ENCODE peak calls at places on chromosomes 2 and 18, in nine cellular contexts. One of them, this sample, is unnamed.

GRCh38 chr2:63735931-63736820 is 105.5 kb upstream of the UGP2 start:
- DNase-seq in adrenal gland: no peak
- DNase-seq in H1: no peak
- DNase-seq in stomach: no peak
- DNase-seq in suprapubic skin: no peak
- DNase-seq in GM12878: no peak
- DNase-seq in heart left ventricle: no peak
- DNase-seq in A549: no peak
- DNase-seq in uterus: no peak
- DNase-seq in this sample: no peak

GRCh38 chr18:27863780-27864430 is 313.0 kb downstream of the CDH2 start:
- DNase-seq in adrenal gland: no peak
- DNase-seq in H1: no peak
- DNase-seq in stomach: no peak
- DNase-seq in suprapubic skin: no peak
- DNase-seq in GM12878: no peak
- DNase-seq in heart left ventricle: peak
- DNase-seq in A549: no peak
- DNase-seq in uterus: no peak
- DNase-seq in this sample: no peak

GRCh38 chr2:9212661-9213411 is 6.2 kb downstream of the ASAP2 start:
- DNase-seq in adrenal gland: no peak
- DNase-seq in H1: no peak
- DNase-seq in stomach: peak
- DNase-seq in suprapubic skin: no peak
- DNase-seq in GM12878: no peak
- DNase-seq in heart left ventricle: no peak
- DNase-seq in A549: no peak
- DNase-seq in uterus: no peak
- DNase-seq in this sample: no peak

GRCh38 chr2:176854062-176854461 is 358.5 kb upstream of the HNRNPA3 start:
- DNase-seq in adrenal gland: no peak
- DNase-seq in H1: no peak
- DNase-seq in stomach: no peak
- DNase-seq in suprapubic skin: no peak
- DNase-seq in GM12878: no peak
- DNase-seq in heart left ventricle: no peak
- DNase-seq in A549: no peak
- DNase-seq in uterus: no peak
- DNase-seq in this sample: no peak

GRCh38 chr2:40606862-40607261 is 155.0 kb upstream of the SLC8A1 start:
- DNase-seq in adrenal gland: no peak
- DNase-seq in H1: no peak
- DNase-seq in stomach: no peak
- DNase-seq in suprapubic skin: no peak
- DNase-seq in GM12878: no peak
- DNase-seq in heart left ventricle: no peak
- DNase-seq in A549: no peak
- DNase-seq in uterus: no peak
- DNase-seq in this sample: no peak

GRCh38 chr2:206456078-206456769 is 12.9 kb downstream of the ADAM23 start:
- DNase-seq in adrenal gland: no peak
- DNase-seq in H1: no peak
- DNase-seq in stomach: no peak
- DNase-seq in suprapubic skin: no peak
- DNase-seq in GM12878: no peak
- DNase-seq in heart left ventricle: no peak
- DNase-seq in A549: no peak
- DNase-seq in uterus: no peak
- DNase-seq in this sample: no peak

GRCh38 chr18:23629444-23629946 is 33.2 kb downstream of the ANKRD29 start:
- DNase-seq in adrenal gland: no peak
- DNase-seq in H1: no peak
- DNase-seq in stomach: peak
- DNase-seq in suprapubic skin: no peak
- DNase-seq in GM12878: peak
- DNase-seq in heart left ventricle: no peak
- DNase-seq in A549: peak
- DNase-seq in uterus: no peak
- DNase-seq in this sample: no peak

GRCh38 chr2:125560855-125561254 is 1095.1 kb upstream of the GYPC start:
- DNase-seq in adrenal gland: no peak
- DNase-seq in H1: no peak
- DNase-seq in stomach: no peak
- DNase-seq in suprapubic skin: no peak
- DNase-seq in GM12878: no peak
- DNase-seq in heart left ventricle: no peak
- DNase-seq in A549: no peak
- DNase-seq in uterus: no peak
- DNase-seq in this sample: no peak

GRCh38 chr2:62197609-62198236 is 1.8 kb downstream of the B3GNT2 start:
- DNase-seq in adrenal gland: peak
- DNase-seq in H1: no peak
- DNase-seq in stomach: peak
- DNase-seq in suprapubic skin: no peak
- DNase-seq in GM12878: no peak
- DNase-seq in heart left ventricle: peak
- DNase-seq in A549: peak
- DNase-seq in uterus: peak
- DNase-seq in this sample: peak

GRCh38 chr2:47037678-47038077 is 117.4 kb downstream of the STPG4 start:
- DNase-seq in adrenal gland: no peak
- DNase-seq in H1: no peak
- DNase-seq in stomach: no peak
- DNase-seq in suprapubic skin: no peak
- DNase-seq in GM12878: no peak
- DNase-seq in heart left ventricle: no peak
- DNase-seq in A549: no peak
- DNase-seq in uterus: no peak
- DNase-seq in this sample: no peak

GRCh38 chr2:26613241-26614204 is 27.6 kb downstream of the CIB4 start:
- DNase-seq in adrenal gland: no peak
- DNase-seq in H1: no peak
- DNase-seq in stomach: no peak
- DNase-seq in suprapubic skin: peak
- DNase-seq in GM12878: no peak
- DNase-seq in heart left ventricle: peak
- DNase-seq in A549: no peak
- DNase-seq in uterus: no peak
- DNase-seq in this sample: peak

GRCh38 chr2:191006997-191007604 is 6.9 kb downstream of the STAT1 start:
- DNase-seq in adrenal gland: no peak
- DNase-seq in H1: no peak
- DNase-seq in stomach: no peak
- DNase-seq in suprapubic skin: no peak
- DNase-seq in GM12878: no peak
- DNase-seq in heart left ventricle: no peak
- DNase-seq in A549: no peak
- DNase-seq in uterus: no peak
- DNase-seq in this sample: no peak

GRCh38 chr2:134845719-134846118 is 7.3 kb downstream of the ACMSD start:
- DNase-seq in adrenal gland: no peak
- DNase-seq in H1: no peak
- DNase-seq in stomach: no peak
- DNase-seq in suprapubic skin: no peak
- DNase-seq in GM12878: no peak
- DNase-seq in heart left ventricle: no peak
- DNase-seq in A549: no peak
- DNase-seq in uterus: no peak
- DNase-seq in this sample: no peak

GRCh38 chr18:74456409-74457042 is 582 bp downstream of the DIPK1C start:
- DNase-seq in adrenal gland: no peak
- DNase-seq in H1: no peak
- DNase-seq in stomach: no peak
- DNase-seq in suprapubic skin: no peak
- DNase-seq in GM12878: no peak
- DNase-seq in heart left ventricle: no peak
- DNase-seq in A549: no peak
- DNase-seq in uterus: no peak
- DNase-seq in this sample: no peak

GRCh38 chr2:20179179-20179754 is 45.7 kb downstream of the SDC1 start:
- DNase-seq in adrenal gland: no peak
- DNase-seq in H1: no peak
- DNase-seq in stomach: no peak
- DNase-seq in suprapubic skin: peak
- DNase-seq in GM12878: no peak
- DNase-seq in heart left ventricle: no peak
- DNase-seq in A549: no peak
- DNase-seq in uterus: no peak
- DNase-seq in this sample: peak

GRCh38 chr2:226803410-226803809 is 3.8 kb upstream of the IRS1 start:
- DNase-seq in adrenal gland: no peak
- DNase-seq in H1: no peak
- DNase-seq in stomach: no peak
- DNase-seq in suprapubic skin: no peak
- DNase-seq in GM12878: no peak
- DNase-seq in heart left ventricle: no peak
- DNase-seq in A549: no peak
- DNase-seq in uterus: no peak
- DNase-seq in this sample: no peak

GRCh38 chr2:226799976-226800940 is 638 bp upstream of the IRS1 start:
- DNase-seq in adrenal gland: peak
- DNase-seq in H1: no peak
- DNase-seq in stomach: peak
- DNase-seq in suprapubic skin: peak
- DNase-seq in GM12878: no peak
- DNase-seq in heart left ventricle: no peak
- DNase-seq in A549: no peak
- DNase-seq in uterus: no peak
- DNase-seq in this sample: no peak

GRCh38 chr2:226799211-226799975 is at the start of gene IRS1:
- DNase-seq in adrenal gland: peak
- DNase-seq in H1: no peak
- DNase-seq in stomach: peak
- DNase-seq in suprapubic skin: peak
- DNase-seq in GM12878: no peak
- DNase-seq in heart left ventricle: peak
- DNase-seq in A549: no peak
- DNase-seq in uterus: peak
- DNase-seq in this sample: peak

GRCh38 chr2:226802573-226802972 is 3.0 kb upstream of the IRS1 start:
- DNase-seq in adrenal gland: no peak
- DNase-seq in H1: no peak
- DNase-seq in stomach: no peak
- DNase-seq in suprapubic skin: no peak
- DNase-seq in GM12878: no peak
- DNase-seq in heart left ventricle: no peak
- DNase-seq in A549: no peak
- DNase-seq in uterus: no peak
- DNase-seq in this sample: no peak

DNA sequence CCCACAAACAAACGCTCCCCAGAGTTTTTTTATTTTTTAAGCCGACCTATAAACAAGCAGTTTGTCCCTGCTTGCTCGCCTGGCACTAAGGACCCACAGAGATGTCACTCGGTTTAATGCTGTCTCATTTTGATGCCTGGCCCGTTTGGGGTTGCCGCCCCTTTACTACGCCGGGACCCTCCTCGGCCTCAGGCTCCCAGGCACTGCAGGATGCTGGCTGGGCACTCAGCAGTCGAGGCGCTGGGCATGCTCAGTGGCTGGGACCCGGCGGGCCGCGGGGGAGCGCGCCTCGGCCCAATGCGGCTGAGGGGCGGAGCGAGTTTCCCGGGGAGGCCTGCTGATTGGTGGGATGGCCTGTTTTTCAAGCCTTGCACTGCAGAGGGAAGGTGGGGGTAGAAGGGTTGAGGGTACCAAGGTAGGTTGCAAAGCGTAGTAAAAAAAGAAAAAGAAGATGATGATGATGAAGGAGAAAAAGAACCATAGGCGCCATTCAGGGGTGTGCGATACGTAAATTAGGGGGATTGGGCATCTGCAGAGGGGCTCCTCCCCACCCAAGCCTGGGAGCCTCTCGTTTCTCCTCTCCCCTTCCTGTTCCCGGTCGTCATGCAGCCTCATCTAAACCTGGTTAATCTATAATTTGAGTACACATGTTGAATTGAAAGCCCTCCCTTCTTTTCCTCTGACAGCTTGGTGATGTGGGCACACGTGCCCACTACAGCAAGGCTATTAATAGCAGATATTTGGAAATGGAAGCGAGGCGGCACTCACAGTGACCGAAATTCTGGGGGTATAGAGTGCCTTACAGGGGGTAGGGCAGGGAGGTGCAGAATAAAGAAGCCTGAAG is 1.5 kb upstream of the IRS1 start:
- DNase-seq in adrenal gland: peak
- DNase-seq in H1: no peak
- DNase-seq in stomach: peak
- DNase-seq in suprapubic skin: peak
- DNase-seq in GM12878: peak
- DNase-seq in heart left ventricle: peak
- DNase-seq in A549: peak
- DNase-seq in uterus: peak
- DNase-seq in this sample: peak
- TF ChIP-seq POLR2A in adrenal gland: peak
- TF ChIP-seq POLR2A in H1: peak
- TF ChIP-seq POLR2A in stomach: no peak
- TF ChIP-seq POLR2A in suprapubic skin: no peak
- TF ChIP-seq POLR2A in GM12878: peak
- TF ChIP-seq POLR2A in heart left ventricle: no peak
- TF ChIP-seq POLR2A in A549: peak
- TF ChIP-seq POLR2A in uterus: peak
- TF ChIP-seq POLR2A in this sample: peak

GRCh38 chr2:217286833-217287232 is 427.0 kb upstream of the TNP1 start:
- DNase-seq in adrenal gland: no peak
- DNase-seq in H1: no peak
- DNase-seq in stomach: no peak
- DNase-seq in suprapubic skin: no peak
- DNase-seq in GM12878: no peak
- DNase-seq in heart left ventricle: no peak
- DNase-seq in A549: no peak
- DNase-seq in uterus: no peak
- DNase-seq in this sample: no peak
- TF ChIP-seq POLR2A in adrenal gland: no peak
- TF ChIP-seq POLR2A in H1: no peak
- TF ChIP-seq POLR2A in stomach: no peak
- TF ChIP-seq POLR2A in suprapubic skin: no peak
- TF ChIP-seq POLR2A in GM12878: no peak
- TF ChIP-seq POLR2A in heart left ventricle: no peak
- TF ChIP-seq POLR2A in A549: no peak
- TF ChIP-seq POLR2A in uterus: no peak
- TF ChIP-seq POLR2A in this sample: no peak

GRCh38 chr2:201135396-201135795 is 19.4 kb downstream of the CFLAR start:
- DNase-seq in adrenal gland: no peak
- DNase-seq in H1: no peak
- DNase-seq in stomach: no peak
- DNase-seq in suprapubic skin: no peak
- DNase-seq in GM12878: no peak
- DNase-seq in heart left ventricle: no peak
- DNase-seq in A549: no peak
- DNase-seq in uterus: no peak
- DNase-seq in this sample: no peak
- TF ChIP-seq POLR2A in adrenal gland: no peak
- TF ChIP-seq POLR2A in H1: no peak
- TF ChIP-seq POLR2A in stomach: no peak
- TF ChIP-seq POLR2A in suprapubic skin: no peak
- TF ChIP-seq POLR2A in GM12878: no peak
- TF ChIP-seq POLR2A in heart left ventricle: no peak
- TF ChIP-seq POLR2A in A549: no peak
- TF ChIP-seq POLR2A in uterus: no peak
- TF ChIP-seq POLR2A in this sample: no peak

DNA sequence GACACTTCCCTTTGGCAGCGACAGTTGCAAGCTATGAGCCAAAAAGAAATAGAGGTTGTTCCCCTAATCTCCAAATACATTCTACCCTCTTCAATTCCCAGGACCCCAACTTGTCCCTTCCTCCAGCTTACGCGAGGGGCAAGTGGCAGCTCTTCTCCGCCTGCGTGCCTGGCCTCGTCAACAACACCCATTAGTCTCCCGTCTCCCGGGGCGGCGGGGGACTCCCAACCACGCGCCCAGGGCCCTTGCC is 545 bp upstream of the UBE2E3 start:
- DNase-seq in adrenal gland: no peak
- DNase-seq in H1: no peak
- DNase-seq in stomach: no peak
- DNase-seq in suprapubic skin: no peak
- DNase-seq in GM12878: no peak
- DNase-seq in heart left ventricle: no peak
- DNase-seq in A549: no peak
- DNase-seq in uterus: no peak
- DNase-seq in this sample: no peak
- TF ChIP-seq POLR2A in adrenal gland: no peak
- TF ChIP-seq POLR2A in H1: no peak
- TF ChIP-seq POLR2A in stomach: no peak
- TF ChIP-seq POLR2A in suprapubic skin: no peak
- TF ChIP-seq POLR2A in GM12878: no peak
- TF ChIP-seq POLR2A in heart left ventricle: no peak
- TF ChIP-seq POLR2A in A549: no peak
- TF ChIP-seq POLR2A in uterus: no peak
- TF ChIP-seq POLR2A in this sample: no peak